ENCODE peak calls at places on chromosomes 1 and 21, in five cellular contexts. D is left ventricle myocardium inferior, O is cardiac muscle cell, T is stomach, Q is NT2/D1. E is an unnamed sample.
A peak's percentile ranks its signal among the peaks of the same experiment; 100 is the strongest.

GRCh38 chr21:17819878-17820232 is 699 bp upstream of the C21orf91 start:
- DNase-seq in D (no peak), O (no peak), T (no peak), Q (no peak), E (peak; percentile 47)

GRCh38 chr1:34460193-34460592 is 283.5 kb downstream of the C1orf94 start:
- DNase-seq in D (no peak), O (peak; percentile 12), T (peak; percentile 33), Q (peak; percentile 55), E (peak; percentile 18)

GRCh38 chr1:154791292-154792278 is 78.5 kb downstream of the KCNN3 start:
- DNase-seq in D (no peak), O (peak; percentile 23), T (peak; percentile 50), Q (no peak), E (no peak)

GRCh38 chr1:194476872-194477271 is 1290.5 kb upstream of the B3GALT2 start:
- DNase-seq in D (no peak), O (no peak), T (no peak), Q (no peak), E (no peak)

GRCh38 chr1:65425697-65426096 is 5.2 kb downstream of the LEPR start:
- DNase-seq in D (no peak), O (peak; percentile 90), T (no peak), Q (peak; percentile 95), E (peak; percentile 74)

GRCh38 chr1:112605633-112606327 is 13.2 kb downstream of the ST7L start:
- DNase-seq in D (no peak), O (peak; percentile 18), T (no peak), Q (no peak), E (no peak)

GRCh38 chr1:102071451-102071850 is 74.7 kb upstream of the OLFM3 start:
- DNase-seq in D (no peak), O (no peak), T (no peak), Q (no peak), E (no peak)

GRCh38 chr1:22412932-22413727 is 38.5 kb upstream of the ZBTB40 start:
- DNase-seq in D (no peak), O (peak; percentile 44), T (peak; percentile 25), Q (no peak), E (peak; percentile 33)

GRCh38 chr1:9593492-9594465 is 5.1 kb downstream of the TMEM201 start:
- DNase-seq in D (peak; percentile 81), O (peak; percentile 79), T (peak; percentile 49), Q (peak; percentile 76), E (peak; percentile 19)

GRCh38 chr21:35711661-35712060 is 348.7 kb downstream of the SETD4 start:
- DNase-seq in D (no peak), O (no peak), T (no peak), Q (no peak), E (no peak)

GRCh38 chr1:35577071-35577998 is 4.2 kb downstream of the TFAP2E start:
- DNase-seq in D (no peak), O (no peak), T (peak; percentile 53), Q (no peak), E (no peak)

GRCh38 chr1:4178501-4178900 is 278.4 kb upstream of the C1orf174 start:
- DNase-seq in D (no peak), O (no peak), T (no peak), Q (no peak), E (no peak)

GRCh38 chr1:25794325-25794724 is 5.7 kb upstream of the SELENON start:
- DNase-seq in D (no peak), O (no peak), T (no peak), Q (no peak), E (no peak)

GRCh38 chr1:87278791-87279190 is 49.9 kb upstream of the LMO4 start:
- DNase-seq in D (no peak), O (peak; percentile 38), T (no peak), Q (no peak), E (no peak)

GRCh38 chr1:114771992-114772391 is 8.5 kb downstream of the SIKE1 start:
- DNase-seq in D (no peak), O (no peak), T (no peak), Q (no peak), E (no peak)

GRCh38 chr1:172601046-172601630 is 57.8 kb upstream of the FASLG start:
- DNase-seq in D (no peak), O (no peak), T (no peak), Q (no peak), E (no peak)

GRCh38 chr1:44808063-44808937 is at the start of gene BTBD19:
- DNase-seq in D (peak; percentile 88), O (peak; percentile 97), T (peak; percentile 51), Q (peak; percentile 80), E (peak; percentile 92)

GRCh38 chr21:41851090-41851790 is 27.9 kb downstream of the PRDM15 start:
- DNase-seq in D (no peak), O (peak; percentile 37), T (no peak), Q (no peak), E (peak; percentile 43)

GRCh38 chr1:110106013-110106941 is 6.0 kb upstream of the UBL4B start:
- DNase-seq in D (peak; percentile 54), O (peak; percentile 81), T (peak; percentile 73), Q (peak; percentile 84), E (peak; percentile 33)

GRCh38 chr1:99503276-99503747 is 142.6 kb upstream of the PALMD start:
- DNase-seq in D (no peak), O (peak; percentile 97), T (no peak), Q (no peak), E (no peak)

GRCh38 chr1:220776725-220777326 is 9.9 kb upstream of the MTARC1 start:
- DNase-seq in D (peak; percentile 83), O (peak; percentile 83), T (peak; percentile 90), Q (peak; percentile 85), E (peak; percentile 78)

GRCh38 chr1:199948587-199949280 is 78.8 kb upstream of the NR5A2 start:
- DNase-seq in D (no peak), O (no peak), T (no peak), Q (no peak), E (no peak)

GRCh38 chr1:174964261-174964984 is 35.3 kb upstream of the CACYBP start:
- DNase-seq in D (no peak), O (peak; percentile 62), T (no peak), Q (no peak), E (no peak)

GRCh38 chr1:21604208-21604957 is 64.8 kb downstream of the RAP1GAP start:
- DNase-seq in D (no peak), O (no peak), T (no peak), Q (no peak), E (no peak)

GRCh38 chr1:67726224-67726623 is 41.2 kb downstream of the GADD45A start:
- DNase-seq in D (no peak), O (no peak), T (no peak), Q (no peak), E (no peak)

GRCh38 chr1:228064741-228065542 is 17.6 kb upstream of the ARF1 start:
- DNase-seq in D (no peak), O (no peak), T (peak; percentile 22), Q (no peak), E (no peak)

DNA sequence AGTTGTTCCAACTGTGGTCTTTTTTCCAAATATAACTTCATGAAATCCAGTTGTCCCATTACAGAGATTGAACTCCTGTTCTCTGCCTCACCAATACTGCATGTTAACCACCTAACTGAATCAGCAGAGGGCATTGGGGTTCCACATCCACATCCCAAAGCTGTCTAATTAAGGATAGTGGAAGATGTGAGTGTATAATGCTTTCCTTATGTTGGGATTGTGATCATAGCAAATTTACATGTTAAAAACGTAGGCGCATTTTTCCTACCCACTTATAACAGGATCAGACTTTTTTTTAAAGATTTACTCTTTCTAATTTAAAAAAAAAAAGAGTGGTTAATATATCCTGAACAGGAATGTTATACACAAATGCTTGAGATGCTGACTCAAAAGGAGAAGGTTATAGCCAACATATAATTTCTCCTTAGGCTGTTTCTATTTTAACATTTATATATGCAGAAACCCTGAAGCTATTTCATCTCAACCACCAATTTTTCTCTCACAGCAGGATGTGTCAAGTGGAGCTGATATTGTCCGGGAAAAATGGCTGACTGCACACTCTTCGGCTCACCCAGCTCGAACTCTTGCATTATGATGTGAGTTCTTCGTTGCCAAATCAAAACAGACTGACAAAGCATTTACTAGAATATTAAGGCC is 40.3 kb downstream of the RGS5 start:
- DNase-seq in D (no peak), O (no peak), T (no peak), Q (no peak), E (no peak)
- H3K36me3 ChIP-seq in D (peaks cover 5% of the 10 kb centered on the region), O (peaks cover 17% of the 10 kb centered on the region), T (no peaks in the 10 kb centered on the region), Q (peaks cover 34% of the 10 kb centered on the region), E (no peaks in the 10 kb centered on the region)

DNA sequence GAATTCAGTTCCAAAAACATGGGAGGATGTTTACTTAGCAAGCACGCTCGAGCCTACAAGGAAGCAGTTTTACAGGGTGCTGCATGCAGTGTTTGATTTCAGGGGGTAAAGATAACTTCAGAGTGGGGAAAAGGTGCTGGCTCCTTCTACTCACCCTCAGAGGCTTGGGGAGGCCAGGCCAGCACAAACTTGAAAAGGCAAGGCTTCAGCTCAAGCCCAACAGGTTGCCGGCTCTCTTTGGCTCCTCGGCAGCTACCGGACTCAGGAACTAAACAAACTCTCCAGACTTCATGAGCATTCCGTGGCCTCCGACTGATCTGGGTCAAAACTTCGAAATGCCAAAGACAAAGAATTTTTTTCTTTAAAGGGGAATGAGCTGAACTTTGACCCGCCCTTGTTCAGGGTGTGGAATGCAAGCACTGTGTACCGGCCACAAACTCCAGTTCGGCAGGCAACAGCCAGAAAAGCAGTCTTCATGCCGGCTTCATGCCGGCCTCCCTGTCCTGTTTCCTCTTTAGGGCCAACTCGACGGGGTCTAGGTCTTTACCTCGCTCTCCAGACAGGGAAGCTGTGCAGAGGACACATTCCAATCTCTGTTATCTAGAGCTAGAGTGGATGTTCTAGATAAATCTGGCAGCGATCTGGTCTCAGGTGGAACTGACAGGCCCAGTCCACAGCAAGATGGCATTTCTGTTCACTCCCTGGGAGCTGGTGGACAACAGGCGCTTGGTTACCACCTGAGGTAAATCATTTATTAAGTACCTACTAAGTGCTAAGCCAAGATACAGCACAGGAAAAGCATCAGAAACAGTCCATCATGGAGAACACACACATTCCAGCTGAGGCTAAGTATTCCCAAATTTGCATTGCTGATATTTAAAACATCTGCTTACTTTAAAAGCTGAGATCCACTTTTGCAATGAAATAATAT is 75.0 kb downstream of the CD46 start:
- DNase-seq in D (no peak), O (no peak), T (peak; percentile 84), Q (no peak), E (no peak)
- H3K4me3 ChIP-seq in D (peak overlapping the region; percentile 78), O (no peak overlapping the region), T (peak overlapping the region; percentile 83), Q (no peak overlapping the region), E (no peak overlapping the region)

DNA sequence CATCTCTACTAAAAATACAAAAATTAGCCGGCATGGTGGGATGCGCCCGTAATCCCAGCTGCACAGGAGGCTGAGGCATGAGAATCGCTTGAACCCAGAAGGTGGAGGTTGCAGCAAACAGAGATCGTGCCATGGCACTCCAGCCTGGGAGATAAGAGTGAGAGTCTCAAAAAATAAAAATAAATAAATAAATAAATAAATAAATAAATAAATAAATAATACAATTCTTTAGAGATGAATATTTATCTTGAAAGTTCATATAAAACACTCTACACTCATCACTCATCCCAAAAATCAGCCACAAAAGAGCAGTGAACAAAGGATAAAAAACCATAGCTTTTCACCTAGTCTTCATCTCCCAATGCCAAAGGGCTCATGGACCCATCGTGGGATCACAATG is 162.2 kb upstream of the C8B start:
- DNase-seq in D (no peak), O (no peak), T (no peak), Q (no peak), E (no peak)
- H3K4me1 ChIP-seq in D (peaks cover 8% of the 10 kb centered on the region), O (no peaks in the 10 kb centered on the region), T (no peaks in the 10 kb centered on the region), Q (no peaks in the 10 kb centered on the region), E (peaks cover 3% of the 10 kb centered on the region)

GRCh38 chr21:37269481-37269880 is 2.3 kb upstream of the VPS26C start:
- DNase-seq in D (no peak), O (no peak), T (no peak), Q (no peak), E (no peak)

GRCh38 chr21:37267269-37268185 is at the start of gene VPS26C:
- DNase-seq in D (peak; percentile 98), O (peak; percentile 100), T (peak; percentile 98), Q (peak; percentile 100), E (peak; percentile 100)

GRCh38 chr21:37266515-37267221 is 466 bp downstream of the VPS26C start:
- DNase-seq in D (no peak), O (peak; percentile 44), T (peak; percentile 60), Q (peak; percentile 35), E (peak; percentile 57)

GRCh38 chr21:37270576-37271365 is 3.6 kb upstream of the VPS26C start:
- DNase-seq in D (no peak), O (no peak), T (no peak), Q (no peak), E (no peak)

GRCh38 chr21:37268186-37268503 is 1.0 kb upstream of the VPS26C start:
- DNase-seq in D (no peak), O (no peak), T (no peak), Q (no peak), E (no peak)
- H3K36me3 ChIP-seq in D (no peaks in the 10 kb centered on the region), O (no peaks in the 10 kb centered on the region), T (no peaks in the 10 kb centered on the region), Q (peaks cover 17% of the 10 kb centered on the region), E (no peaks in the 10 kb centered on the region)

E was measured in SJSA1.